ENCODE peak calls at places on chromosomes 4 and X, in eight cellular contexts. T, P, D, E, N, C, B and F are unnamed samples. For H3K9me3, the result is how much of the 10 kb centered on the place peaks cover.

GRCh38 chrX:63503541-63503940 is 152.4 kb upstream of the SPIN4 start:
- DNase-seq in T (peak), C (no peak), N (no peak), P (no peak), B (no peak), D (no peak), E (no peak), F (no peak)

GRCh38 chr4:108049406-108049805 is 59.7 kb downstream of the HADH start:
- DNase-seq in E (no peak), C (no peak), P (no peak), T (no peak), B (no peak), N (no peak), D (no peak), F (no peak)

GRCh38 chrX:129520151-129520550 is 3.1 kb downstream of the SMARCA1 start:
- DNase-seq in C (no peak), T (no peak), P (no peak), B (no peak), N (no peak), D (no peak), E (no peak), F (no peak)

GRCh38 chr4:2247128-2248043 is 5.5 kb upstream of the HAUS3 start:
- DNase-seq in N (no peak), B (peak), C (peak), D (peak), P (no peak), E (peak), T (no peak), F (peak)

GRCh38 chr4:176340871-176341685 is 21.3 kb downstream of the SPCS3 start:
- DNase-seq in E (no peak), T (peak), C (no peak), P (peak), D (no peak), B (no peak), N (no peak), F (no peak)

GRCh38 chr4:41525129-41525528 is 12.8 kb upstream of the LIMCH1 start:
- DNase-seq in N (no peak), C (no peak), P (no peak), T (peak), D (peak), B (no peak), E (no peak), F (no peak)

GRCh38 chr4:186885289-186885688 is 161.6 kb upstream of the FAT1 start:
- DNase-seq in E (no peak), P (no peak), C (no peak), D (no peak), B (no peak), T (no peak), N (no peak), F (no peak)

GRCh38 chr4:2046031-2046961 is 12.8 kb upstream of the NAT8L start:
- DNase-seq in P (no peak), E (no peak), B (no peak), D (no peak), N (no peak), C (no peak), T (no peak), F (no peak)

GRCh38 chrX:19225906-19226305 is 103.6 kb upstream of the ADGRG2 start:
- DNase-seq in T (peak), B (no peak), E (no peak), D (no peak), P (no peak), C (no peak), N (no peak), F (no peak)

GRCh38 chr4:107951551-107951950 is 20.2 kb downstream of the CYP2U1 start:
- DNase-seq in P (no peak), N (no peak), T (peak), B (no peak), E (no peak), D (no peak), C (no peak), F (no peak)

GRCh38 chr4:127174731-127175130 is 458.0 kb upstream of the INTU start:
- DNase-seq in N (no peak), E (no peak), T (no peak), D (no peak), B (no peak), C (no peak), P (no peak), F (no peak)

GRCh38 chrX:27186671-27187070 is 276.5 kb downstream of the PPP4R3C start:
- DNase-seq in C (no peak), N (no peak), T (peak), D (peak), B (no peak), E (no peak), P (no peak), F (no peak)

GRCh38 chr4:66034671-66035070 is 364.4 kb upstream of the EPHA5 start:
- DNase-seq in B (no peak), T (no peak), C (no peak), E (no peak), N (no peak), D (no peak), P (no peak), F (no peak)

GRCh38 chr4:92535599-92535998 is 231.8 kb downstream of the GRID2 start:
- DNase-seq in C (no peak), T (no peak), B (peak), D (no peak), E (no peak), N (no peak), P (no peak), F (no peak)

GRCh38 chr4:98474408-98474844 is 184.0 kb downstream of the TSPAN5 start:
- DNase-seq in C (no peak), T (peak), B (no peak), N (no peak), E (no peak), D (no peak), P (no peak), F (no peak)

GRCh38 chr4:135927651-135928050 is 1604.6 kb downstream of the PCDH18 start:
- DNase-seq in C (no peak), B (no peak), D (no peak), T (no peak), P (no peak), E (no peak), N (no peak), F (no peak)

GRCh38 chr4:74529284-74530041 is 84.5 kb downstream of the AREG start:
- DNase-seq in C (peak), B (no peak), E (no peak), N (no peak), P (no peak), D (no peak), T (peak), F (no peak)

GRCh38 chr4:41039312-41039711 is 175.0 kb downstream of the APBB2 start:
- DNase-seq in D (no peak), C (no peak), T (no peak), P (no peak), N (no peak), E (no peak), B (no peak), F (no peak)

GRCh38 chr4:86846921-86847320 is 2.3 kb downstream of the SLC10A6 start:
- DNase-seq in B (no peak), E (no peak), T (no peak), P (no peak), N (no peak), D (no peak), C (no peak), F (no peak)

GRCh38 chr4:153341575-153342090 is 2.9 kb upstream of the MND1 start:
- DNase-seq in T (peak), C (no peak), P (no peak), E (no peak), D (no peak), B (no peak), N (no peak), F (no peak)

GRCh38 chr4:156659570-156659969 is 312.0 kb downstream of the PDGFC start:
- DNase-seq in B (no peak), N (no peak), D (no peak), P (no peak), T (no peak), C (no peak), E (no peak), F (no peak)

GRCh38 chrX:123976671-123977316 is 15.3 kb downstream of the STAG2 start:
- DNase-seq in T (peak), P (no peak), N (no peak), E (no peak), B (no peak), D (no peak), C (no peak), F (no peak)
- TF ChIP-seq CTCF in T (peak), P (peak), N (peak), E (no peak), B (peak), D (peak), C (no peak), F (peak)

GRCh38 chr4:70737006-70737405 is 15.2 kb downstream of the RUFY3 start:
- DNase-seq in E (no peak), N (no peak), T (peak), D (no peak), C (no peak), B (no peak), P (no peak), F (no peak)
- H3K4me3 ChIP-seq in E (no peak), N (no peak), T (no peak), D (no peak), C (no peak), B (no peak), P (no peak), F (no peak)

DNA sequence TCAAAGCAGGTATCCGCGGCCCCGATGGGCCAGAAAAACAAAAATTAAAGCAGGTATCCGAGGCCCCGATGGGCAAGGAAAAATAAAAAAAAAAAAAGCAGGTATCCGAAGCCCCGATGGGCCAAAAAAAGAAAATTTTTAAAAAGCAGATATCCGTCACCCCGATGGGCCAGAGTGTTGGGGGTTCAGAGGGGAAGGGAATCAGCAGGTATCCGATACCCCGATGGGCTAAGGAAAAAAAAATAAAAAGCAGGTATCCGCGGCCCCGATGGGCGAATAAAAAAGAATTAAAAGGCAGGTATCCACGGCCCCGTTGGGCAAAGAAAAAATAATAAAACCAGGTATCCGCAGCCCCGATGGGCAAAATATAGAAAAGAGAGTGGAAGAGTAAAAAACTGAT is 289.0 kb downstream of the CHIC1 start:
- DNase-seq in D (no peak), N (no peak), E (no peak), C (no peak), B (no peak), P (no peak), T (no peak), F (no peak)
- H3K9me3 ChIP-seq in D (under half), N (under half), E (under half), C (under half), B (under half), P (under half), T (under half), F (under half)

GRCh38 chr4:72283357-72283756 is 251.6 kb downstream of the NPFFR2 start:
- DNase-seq in B (no peak), T (no peak), P (no peak), C (no peak), D (no peak), N (no peak), E (no peak), F (no peak)
- TF ChIP-seq CTCF in B (no peak), T (no peak), P (no peak), C (no peak), D (no peak), N (no peak), E (no peak), F (no peak)

DNA sequence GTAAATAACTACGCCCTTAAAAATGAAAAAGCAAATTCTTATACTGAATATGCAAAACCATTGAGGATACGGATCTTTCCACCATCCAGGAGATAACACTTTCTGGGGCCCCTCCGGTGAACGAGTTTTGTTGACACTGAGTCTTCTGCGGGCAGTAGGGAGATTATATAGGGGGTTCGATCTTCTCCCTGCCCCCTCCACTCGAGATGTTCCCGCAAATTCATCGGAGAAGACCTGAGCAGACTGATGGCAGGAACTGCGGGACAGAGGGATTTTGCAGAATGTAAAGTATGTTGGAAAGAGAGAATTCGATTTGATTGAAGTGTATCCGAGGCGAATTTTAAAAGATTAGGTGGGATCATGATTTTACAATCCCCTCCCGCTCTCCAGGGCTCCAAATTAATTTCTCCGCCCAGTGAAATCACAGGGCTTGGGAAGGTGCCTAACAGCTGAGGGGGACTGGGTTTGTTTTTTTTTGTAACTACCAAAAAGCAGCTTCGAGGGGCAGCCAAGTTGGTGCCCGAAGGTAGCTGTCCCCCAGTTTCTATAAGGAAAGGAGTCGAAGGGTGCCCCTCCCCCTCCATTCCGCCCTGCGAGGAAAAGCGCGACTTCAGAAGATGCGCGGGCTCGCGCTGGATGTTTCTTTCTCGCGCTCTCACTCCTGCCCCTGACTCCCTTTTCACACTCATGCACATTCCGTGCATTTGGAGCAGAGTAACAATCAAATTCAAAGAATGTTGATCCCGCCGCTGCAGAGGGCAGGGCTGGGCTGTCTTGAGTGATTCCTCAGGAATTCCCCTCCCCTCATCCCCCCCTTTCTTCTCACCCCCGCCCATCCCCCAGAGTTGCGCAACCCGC is 1.2 kb downstream of the TMEM255A start:
- DNase-seq in P (no peak), N (no peak), C (peak), E (peak), T (no peak), B (no peak), D (no peak), F (no peak)
- H3K4me3 ChIP-seq in P (peak), N (no peak), C (no peak), E (peak), T (peak), B (peak), D (no peak), F (peak)

GRCh38 chrX:5730561-5730960 is 498.1 kb downstream of the NLGN4X start:
- DNase-seq in B (no peak), N (no peak), P (no peak), E (no peak), D (no peak), C (no peak), T (no peak), F (no peak)
- H3K9me3 ChIP-seq in B (under half), N (under half), P (under half), E (under half), D (under half), C (under half), T (under half), F (under half)

GRCh38 chrX:153397256-153397960 is 3.7 kb downstream of the PNMA6E start:
- DNase-seq in E (no peak), D (no peak), N (no peak), B (no peak), C (no peak), T (no peak), P (no peak), F (no peak)

GRCh38 chrX:153401133-153401764 is at the start of gene PNMA6E:
- DNase-seq in E (no peak), P (no peak), D (no peak), N (no peak), B (no peak), T (no peak), C (no peak), F (no peak)

GRCh38 chrX:153398275-153398960 is 2.7 kb downstream of the PNMA6E start:
- DNase-seq in D (no peak), B (no peak), T (no peak), P (no peak), C (no peak), N (no peak), E (no peak), F (peak)

GRCh38 chrX:153396320-153397195 is 4.6 kb downstream of the PNMA6E start:
- DNase-seq in E (no peak), T (no peak), N (no peak), P (no peak), C (no peak), B (no peak), D (no peak), F (no peak)

GRCh38 chrX:153400146-153401132 is 711 bp downstream of the PNMA6E start:
- DNase-seq in D (no peak), B (no peak), C (peak), N (no peak), P (no peak), T (peak), E (no peak), F (no peak)
- TF ChIP-seq CTCF in D (peak), B (peak), C (no peak), N (peak), P (peak), T (peak), E (no peak), F (peak)

GRCh38 chr4:174550541-174550940 is 28.3 kb upstream of the HPGD start:
- DNase-seq in C (no peak), P (no peak), T (no peak), N (no peak), D (no peak), B (no peak), E (no peak), F (no peak)
- H3K4me3 ChIP-seq in C (no peak), P (no peak), T (no peak), N (no peak), D (no peak), B (no peak), E (no peak), F (no peak)

DNA sequence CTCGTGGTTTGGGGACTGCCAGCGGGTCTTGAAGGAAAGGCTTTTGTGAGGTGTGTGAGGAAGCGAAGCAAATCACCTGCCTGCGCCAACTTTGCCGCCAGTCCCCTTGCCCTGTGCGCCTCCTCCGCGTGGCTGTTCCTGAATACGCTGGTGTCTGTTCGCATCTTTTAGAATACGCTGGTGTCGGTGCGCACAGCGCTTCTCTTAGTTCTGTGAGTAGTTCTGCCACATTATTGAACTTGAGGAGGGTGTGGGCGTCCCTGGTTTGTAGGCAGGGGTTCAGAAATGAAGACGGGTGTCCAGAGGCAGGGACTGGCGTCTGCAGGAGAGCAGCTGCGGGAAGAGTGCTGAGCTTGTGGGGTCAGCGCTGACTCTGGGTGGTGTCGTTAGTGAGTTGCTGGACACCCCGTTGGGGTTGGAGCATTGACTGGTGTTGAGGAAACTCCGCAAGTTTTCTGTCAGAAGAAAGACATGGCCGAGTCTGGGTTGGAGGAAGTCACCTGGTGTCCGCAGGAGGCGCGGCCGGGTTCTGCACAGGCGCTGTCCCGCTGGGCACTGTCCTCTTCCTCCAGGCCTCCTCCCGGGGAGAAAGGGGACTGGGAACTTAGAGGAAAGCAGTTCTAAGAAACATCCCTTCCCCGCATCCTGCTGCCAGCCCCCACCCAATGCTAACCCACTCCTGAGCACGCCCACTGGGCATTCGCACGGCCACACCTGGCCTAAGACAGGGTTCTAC is 952 bp downstream of the ZNF718 start:
- DNase-seq in T (peak), D (peak), N (peak), E (no peak), C (peak), P (no peak), B (peak), F (peak)
- H3K9me3 ChIP-seq in T (under half), D (under half), N (under half), E (under half), C (under half), P (under half), B (under half), F (under half)